ENCODE peak calls at places on chromosomes 3 and 15, in five cellular contexts. V is psoas muscle, W is Caco-2, J is iPS DF 6.9, O is tibial nerve. R is an unnamed sample. For H3K4me1, the result is how much of the 10 kb centered on the place peaks cover.

GRCh38 chr3:86051058-86051457 is 939.9 kb downstream of the VGLL3 start:
- DNase-seq in V (no peak), W (no peak), J (no peak), O (no peak), R (no peak)

GRCh38 chr15:74776851-74777768 is 4.8 kb upstream of the CSK start:
- DNase-seq in V (no peak), W (no peak), J (no peak), O (no peak), R (peak)

GRCh38 chr3:32869513-32870047 is 51.8 kb downstream of the TRIM71 start:
- DNase-seq in V (no peak), W (no peak), J (peak), O (no peak), R (no peak)

GRCh38 chr15:82674873-82675272 is 27.7 kb upstream of the CPEB1 start:
- DNase-seq in V (no peak), W (no peak), J (no peak), O (no peak), R (no peak)

GRCh38 chr3:25169146-25169545 is 258.9 kb upstream of the RARB start:
- DNase-seq in V (no peak), W (no peak), J (no peak), O (no peak), R (no peak)

GRCh38 chr3:49791571-49791970 is 5.2 kb upstream of the IP6K1 start:
- DNase-seq in V (no peak), W (no peak), J (no peak), O (no peak), R (no peak)

GRCh38 chr3:13215940-13216546 is 142.8 kb upstream of the IQSEC1 start:
- DNase-seq in V (no peak), W (no peak), J (no peak), O (no peak), R (no peak)

GRCh38 chr3:52039426-52039825 is 16.9 kb downstream of the DUSP7 start:
- DNase-seq in V (no peak), W (no peak), J (no peak), O (no peak), R (no peak)

GRCh38 chr3:183131735-183132134 is 30.8 kb downstream of the LAMP3 start:
- DNase-seq in V (no peak), W (no peak), J (no peak), O (no peak), R (no peak)

GRCh38 chr15:74174216-74174965 is 881 bp downstream of the ISLR start:
- DNase-seq in V (no peak), W (no peak), J (no peak), O (peak), R (no peak)

GRCh38 chr3:75136100-75136897 is 521.8 kb upstream of the CNTN3 start:
- DNase-seq in V (no peak), W (peak), J (no peak), O (no peak), R (no peak)

GRCh38 chr3:27324695-27325094 is 44.5 kb downstream of the NEK10 start:
- DNase-seq in V (no peak), W (no peak), J (no peak), O (no peak), R (no peak)

GRCh38 chr3:181709537-181710279 is 2.0 kb upstream of the SOX2 start:
- DNase-seq in V (peak), W (peak), J (no peak), O (peak), R (no peak)

GRCh38 chr15:48653913-48654630 is 8.6 kb upstream of the FBN1 start:
- DNase-seq in V (no peak), W (no peak), J (no peak), O (no peak), R (no peak)

GRCh38 chr15:77021803-77022381 is 27.0 kb downstream of the PSTPIP1 start:
- DNase-seq in V (no peak), W (no peak), J (no peak), O (no peak), R (peak)

GRCh38 chr3:183213941-183214612 is 39.0 kb upstream of the B3GNT5 start:
- DNase-seq in V (no peak), W (no peak), J (no peak), O (no peak), R (no peak)

GRCh38 chr15:58403581-58403980 is 28.2 kb upstream of the LIPC start:
- DNase-seq in V (no peak), W (no peak), J (no peak), O (no peak), R (no peak)

GRCh38 chr15:98315951-98316350 is 332.4 kb upstream of the IGF1R start:
- DNase-seq in V (no peak), W (no peak), J (no peak), O (no peak), R (no peak)

GRCh38 chr3:119497824-119498187 is 541 bp upstream of the TIMMDC1 start:
- DNase-seq in V (no peak), W (peak), J (no peak), O (no peak), R (no peak)

GRCh38 chr15:67746022-67746421 is 79.3 kb upstream of the SKOR1 start:
- DNase-seq in V (no peak), W (no peak), J (no peak), O (no peak), R (no peak)

GRCh38 chr3:66314455-66314854 is 93.7 kb downstream of the SLC25A26 start:
- DNase-seq in V (no peak), W (no peak), J (no peak), O (no peak), R (no peak)

GRCh38 chr15:89912674-89913396 is at the start of gene ARPIN:
- DNase-seq in V (peak), W (peak), J (no peak), O (no peak), R (no peak)

GRCh38 chr3:10263549-10264363 is 15.5 kb downstream of the TATDN2 start:
- DNase-seq in V (no peak), W (peak), J (no peak), O (no peak), R (peak)

GRCh38 chr3:113968986-113969385 is 21.2 kb downstream of the ZDHHC23 start:
- DNase-seq in V (no peak), W (no peak), J (no peak), O (no peak), R (no peak)

GRCh38 chr15:43441316-43441715 is 51.6 kb downstream of the TP53BP1 start:
- DNase-seq in V (no peak), W (no peak), J (no peak), O (no peak), R (no peak)

GRCh38 chr3:163476179-163476578 is 1602.1 kb downstream of the SI start:
- DNase-seq in V (no peak), W (peak), J (no peak), O (no peak), R (no peak)

GRCh38 chr3:46110701-46111493 is 83.6 kb upstream of the XCR1 start:
- DNase-seq in V (no peak), W (no peak), J (no peak), O (no peak), R (no peak)
- H3K4me1 ChIP-seq in V (under half), W (under half), J (under half), O (under half), R (under half)

DNA sequence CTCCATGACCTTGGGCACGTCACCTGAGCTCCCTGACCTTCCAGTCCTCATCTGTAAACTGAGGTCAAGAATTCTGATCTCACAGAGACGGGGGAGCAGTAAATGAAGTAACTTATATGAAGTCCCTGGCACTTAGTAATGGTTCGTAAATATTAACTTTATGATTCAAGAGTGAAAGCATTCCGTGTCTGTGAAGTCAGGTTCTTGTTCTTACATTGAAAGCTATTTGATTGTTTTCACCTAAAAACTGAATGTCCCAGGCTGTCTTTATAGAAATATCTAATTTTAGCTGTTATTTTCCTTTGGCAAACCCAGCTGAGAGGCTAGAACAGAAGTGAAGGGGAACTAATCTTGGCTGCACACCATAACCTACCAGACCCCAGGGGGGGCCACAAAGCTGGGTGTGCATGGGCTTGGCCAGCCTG is 84.5 kb downstream of the CHSY1 start:
- DNase-seq in V (no peak), W (no peak), J (no peak), O (no peak), R (no peak)
- H3K4me1 ChIP-seq in V (under half), W (under half), J (under half), O (under half), R (under half)

DNA sequence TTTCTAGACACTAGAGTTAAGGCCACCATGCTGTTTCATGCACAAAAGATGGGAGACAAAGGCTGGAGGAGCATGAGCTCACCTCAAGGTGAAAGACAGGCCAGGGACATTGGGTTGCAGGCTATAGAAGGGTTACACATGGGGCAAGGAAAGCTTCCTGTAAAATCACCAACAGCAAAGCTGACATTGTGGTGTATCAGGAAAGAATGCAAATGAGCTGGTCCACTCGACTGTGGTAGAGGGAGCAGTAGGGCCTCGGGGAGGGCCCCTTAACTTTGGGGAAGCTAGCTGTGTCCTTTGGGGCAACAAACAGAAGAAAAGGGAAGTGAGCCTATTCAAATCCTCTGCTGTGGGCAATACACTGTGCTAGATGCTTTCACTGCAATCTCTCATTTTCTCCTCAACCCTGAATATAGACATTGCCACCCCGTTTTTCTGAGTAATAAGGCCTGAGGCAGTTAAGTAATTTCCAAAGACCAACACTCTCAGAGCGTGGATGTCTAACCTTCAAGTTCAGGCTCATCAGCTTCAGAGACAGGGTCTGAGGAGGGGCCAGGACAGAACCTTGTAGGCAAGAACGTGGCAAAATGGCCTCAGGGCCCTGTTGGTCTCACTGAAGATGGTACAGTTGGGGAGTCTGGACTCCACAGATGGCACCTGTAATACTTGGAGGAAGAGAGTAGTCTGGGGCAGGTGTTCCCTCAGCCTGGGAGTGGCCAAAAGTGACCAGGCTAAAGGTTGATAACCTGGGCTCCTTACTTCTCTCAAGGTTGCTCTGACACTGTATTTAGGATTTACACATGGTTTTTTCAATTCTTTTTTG is 24.1 kb downstream of the CX3CR1 start:
- DNase-seq in V (no peak), W (no peak), J (no peak), O (no peak), R (no peak)
- H3K4me1 ChIP-seq in V (under half), W (under half), J (under half), O (under half), R (under half)

GRCh38 chr3:152321806-152322377 is 53.2 kb downstream of the MBNL1 start:
- DNase-seq in V (no peak), W (no peak), J (no peak), O (no peak), R (no peak)
- H3K4me1 ChIP-seq in V (half or more), W (under half), J (under half), O (under half), R (under half)

GRCh38 chr3:177177670-177178295 is 19.5 kb downstream of the TBL1XR1 start:
- DNase-seq in V (no peak), W (no peak), J (no peak), O (no peak), R (no peak)

GRCh38 chr3:177181418-177181817 is 15.9 kb downstream of the TBL1XR1 start:
- DNase-seq in V (no peak), W (no peak), J (no peak), O (no peak), R (no peak)

GRCh38 chr3:177182352-177182751 is 14.9 kb downstream of the TBL1XR1 start:
- DNase-seq in V (no peak), W (no peak), J (no peak), O (no peak), R (no peak)

GRCh38 chr3:177179281-177180067 is 17.8 kb downstream of the TBL1XR1 start:
- DNase-seq in V (no peak), W (no peak), J (no peak), O (no peak), R (no peak)

DNA sequence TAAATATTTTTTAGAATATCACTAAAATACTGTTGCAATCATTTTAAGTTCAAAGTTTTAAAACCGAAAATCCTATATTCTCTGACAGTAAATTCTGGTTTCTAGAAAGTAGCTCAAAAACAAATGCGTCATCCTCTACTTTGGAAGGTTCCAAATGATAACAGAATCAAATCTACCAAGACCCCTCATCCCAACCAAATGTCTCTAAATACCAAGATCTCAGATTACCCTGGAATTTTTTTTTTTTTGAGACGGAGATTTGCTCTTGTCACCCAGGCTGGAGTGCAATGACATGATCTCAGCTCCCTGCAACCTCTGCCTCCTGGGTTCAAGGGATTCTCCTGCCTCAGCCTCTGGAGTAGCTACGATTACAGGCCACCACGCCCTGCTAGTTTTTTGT is 16.8 kb downstream of the TBL1XR1 start:
- DNase-seq in V (no peak), W (no peak), J (no peak), O (no peak), R (no peak)
- H3K4me1 ChIP-seq in V (under half), W (under half), J (under half), O (under half), R (under half)

GRCh38 chr3:141414141-141414689 is 45.9 kb downstream of the ZBTB38 start:
- DNase-seq in V (no peak), W (no peak), J (no peak), O (no peak), R (no peak)

GRCh38 chr3:141414800-141415462 is 46.6 kb downstream of the ZBTB38 start:
- DNase-seq in V (no peak), W (no peak), J (no peak), O (no peak), R (no peak)

GRCh38 chr3:141413387-141414140 is 45.3 kb downstream of the ZBTB38 start:
- DNase-seq in V (no peak), W (no peak), J (no peak), O (no peak), R (no peak)

GRCh38 chr3:141418751-141419150 is 50.4 kb downstream of the ZBTB38 start:
- DNase-seq in V (no peak), W (no peak), J (no peak), O (no peak), R (no peak)

DNA sequence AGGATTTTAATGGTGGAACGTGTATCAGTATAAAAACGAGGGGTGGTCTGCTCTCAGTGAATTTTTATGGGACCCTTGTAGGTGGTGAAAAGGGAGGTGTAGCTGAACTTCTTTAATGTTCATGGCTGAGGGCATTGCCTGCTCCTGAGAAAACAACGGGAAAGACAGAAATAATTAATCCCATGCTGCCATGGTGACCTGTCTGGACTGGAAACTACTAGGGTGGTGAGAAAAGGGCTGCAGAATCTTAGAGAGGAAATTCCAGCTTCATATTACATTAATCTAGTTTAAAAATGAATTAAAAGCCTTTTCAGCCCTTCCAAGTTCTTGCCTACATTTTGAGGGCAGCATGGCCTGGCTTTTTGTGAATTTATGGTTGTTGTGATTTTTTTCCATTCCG is 47.7 kb downstream of the ZBTB38 start:
- DNase-seq in V (no peak), W (no peak), J (no peak), O (no peak), R (no peak)
- H3K4me1 ChIP-seq in V (under half), W (under half), J (under half), O (under half), R (under half)

R was measured in effector memory CD4-positive, alpha-beta T cell.